ENCODE peak calls at places on chromosome 12, in eight cellular contexts. One of them, this sample, is unnamed.

GRCh38 chr12:45794422-45794821 is 64.9 kb downstream of the ARID2 start:
- DNase-seq in omental fat pad: no peak
- DNase-seq in cerebellar cortex: no peak
- DNase-seq in GM19239: no peak
- DNase-seq in kidney glomerular epithelial cell: no peak
- DNase-seq in central memory CD4-positive, alpha-beta T cell: no peak
- DNase-seq in HFFc6: no peak
- DNase-seq in transverse colon: no peak
- DNase-seq in this sample: no peak

GRCh38 chr12:5260591-5261086 is 171.3 kb upstream of the NTF3 start:
- DNase-seq in omental fat pad: no peak
- DNase-seq in cerebellar cortex: no peak
- DNase-seq in GM19239: no peak
- DNase-seq in kidney glomerular epithelial cell: no peak
- DNase-seq in central memory CD4-positive, alpha-beta T cell: no peak
- DNase-seq in HFFc6: no peak
- DNase-seq in transverse colon: no peak
- DNase-seq in this sample: no peak

GRCh38 chr12:120534703-120535655 is 823 bp downstream of the RNF10 start:
- DNase-seq in omental fat pad: no peak
- DNase-seq in cerebellar cortex: no peak
- DNase-seq in GM19239: no peak
- DNase-seq in kidney glomerular epithelial cell: peak; percentile 29
- DNase-seq in central memory CD4-positive, alpha-beta T cell: peak; percentile 53
- DNase-seq in HFFc6: peak; percentile 70
- DNase-seq in transverse colon: peak; percentile 54
- DNase-seq in this sample: no peak

GRCh38 chr12:124665516-124665915 is 98.1 kb upstream of the NCOR2 start:
- DNase-seq in omental fat pad: no peak
- DNase-seq in cerebellar cortex: no peak
- DNase-seq in GM19239: no peak
- DNase-seq in kidney glomerular epithelial cell: no peak
- DNase-seq in central memory CD4-positive, alpha-beta T cell: no peak
- DNase-seq in HFFc6: peak; percentile 26
- DNase-seq in transverse colon: no peak
- DNase-seq in this sample: no peak

GRCh38 chr12:120962487-120963054 is 15.8 kb upstream of the HNF1A start:
- DNase-seq in omental fat pad: no peak
- DNase-seq in cerebellar cortex: no peak
- DNase-seq in GM19239: no peak
- DNase-seq in kidney glomerular epithelial cell: peak; percentile 10
- DNase-seq in central memory CD4-positive, alpha-beta T cell: no peak
- DNase-seq in HFFc6: peak; percentile 23
- DNase-seq in transverse colon: no peak
- DNase-seq in this sample: no peak

GRCh38 chr12:45216983-45217485 is 1.1 kb downstream of the ANO6 start:
- DNase-seq in omental fat pad: no peak
- DNase-seq in cerebellar cortex: no peak
- DNase-seq in GM19239: no peak
- DNase-seq in kidney glomerular epithelial cell: no peak
- DNase-seq in central memory CD4-positive, alpha-beta T cell: no peak
- DNase-seq in HFFc6: no peak
- DNase-seq in transverse colon: no peak
- DNase-seq in this sample: no peak

GRCh38 chr12:51482808-51483532 is 58.3 kb downstream of the SLC4A8 start:
- DNase-seq in omental fat pad: no peak
- DNase-seq in cerebellar cortex: no peak
- DNase-seq in GM19239: no peak
- DNase-seq in kidney glomerular epithelial cell: no peak
- DNase-seq in central memory CD4-positive, alpha-beta T cell: peak; percentile 11
- DNase-seq in HFFc6: no peak
- DNase-seq in transverse colon: no peak
- DNase-seq in this sample: no peak

GRCh38 chr12:124720687-124721500 is 142.8 kb downstream of the SCARB1 start:
- DNase-seq in omental fat pad: no peak
- DNase-seq in cerebellar cortex: peak; percentile 93
- DNase-seq in GM19239: no peak
- DNase-seq in kidney glomerular epithelial cell: peak; percentile 93
- DNase-seq in central memory CD4-positive, alpha-beta T cell: no peak
- DNase-seq in HFFc6: no peak
- DNase-seq in transverse colon: peak; percentile 39
- DNase-seq in this sample: no peak

GRCh38 chr12:95874452-95874851 is 15.7 kb downstream of the SNRPF start:
- DNase-seq in omental fat pad: no peak
- DNase-seq in cerebellar cortex: no peak
- DNase-seq in GM19239: no peak
- DNase-seq in kidney glomerular epithelial cell: no peak
- DNase-seq in central memory CD4-positive, alpha-beta T cell: no peak
- DNase-seq in HFFc6: no peak
- DNase-seq in transverse colon: no peak
- DNase-seq in this sample: no peak

GRCh38 chr12:110850762-110851161 is 4.0 kb downstream of the CCDC63 start:
- DNase-seq in omental fat pad: no peak
- DNase-seq in cerebellar cortex: no peak
- DNase-seq in GM19239: no peak
- DNase-seq in kidney glomerular epithelial cell: no peak
- DNase-seq in central memory CD4-positive, alpha-beta T cell: no peak
- DNase-seq in HFFc6: no peak
- DNase-seq in transverse colon: no peak
- DNase-seq in this sample: no peak

GRCh38 chr12:27646149-27646548 is 50.1 kb upstream of the REP15 start:
- DNase-seq in omental fat pad: no peak
- DNase-seq in cerebellar cortex: no peak
- DNase-seq in GM19239: no peak
- DNase-seq in kidney glomerular epithelial cell: no peak
- DNase-seq in central memory CD4-positive, alpha-beta T cell: no peak
- DNase-seq in HFFc6: no peak
- DNase-seq in transverse colon: no peak
- DNase-seq in this sample: no peak

GRCh38 chr12:105499223-105499622 is 168.7 kb downstream of the C12orf75 start:
- DNase-seq in omental fat pad: no peak
- DNase-seq in cerebellar cortex: no peak
- DNase-seq in GM19239: no peak
- DNase-seq in kidney glomerular epithelial cell: no peak
- DNase-seq in central memory CD4-positive, alpha-beta T cell: no peak
- DNase-seq in HFFc6: no peak
- DNase-seq in transverse colon: no peak
- DNase-seq in this sample: no peak

GRCh38 chr12:74043343-74043742 is 494.3 kb upstream of the ATXN7L3B start:
- DNase-seq in omental fat pad: no peak
- DNase-seq in cerebellar cortex: no peak
- DNase-seq in GM19239: no peak
- DNase-seq in kidney glomerular epithelial cell: peak; percentile 14
- DNase-seq in central memory CD4-positive, alpha-beta T cell: no peak
- DNase-seq in HFFc6: no peak
- DNase-seq in transverse colon: no peak
- DNase-seq in this sample: no peak

GRCh38 chr12:13204428-13204827 is 7.9 kb downstream of the EMP1 start:
- DNase-seq in omental fat pad: no peak
- DNase-seq in cerebellar cortex: no peak
- DNase-seq in GM19239: no peak
- DNase-seq in kidney glomerular epithelial cell: no peak
- DNase-seq in central memory CD4-positive, alpha-beta T cell: no peak
- DNase-seq in HFFc6: peak; percentile 39
- DNase-seq in transverse colon: no peak
- DNase-seq in this sample: no peak

GRCh38 chr12:48815281-48816110 is 2.8 kb upstream of the CACNB3 start:
- DNase-seq in omental fat pad: no peak
- DNase-seq in cerebellar cortex: peak; percentile 89
- DNase-seq in GM19239: peak; percentile 52
- DNase-seq in kidney glomerular epithelial cell: peak; percentile 55
- DNase-seq in central memory CD4-positive, alpha-beta T cell: no peak
- DNase-seq in HFFc6: peak; percentile 73
- DNase-seq in transverse colon: peak; percentile 87
- DNase-seq in this sample: peak; percentile 33

GRCh38 chr12:52945389-52946232 is 3.3 kb upstream of the KRT18 start:
- DNase-seq in omental fat pad: no peak
- DNase-seq in cerebellar cortex: peak; percentile 73
- DNase-seq in GM19239: no peak
- DNase-seq in kidney glomerular epithelial cell: peak; percentile 96
- DNase-seq in central memory CD4-positive, alpha-beta T cell: no peak
- DNase-seq in HFFc6: peak; percentile 48
- DNase-seq in transverse colon: peak; percentile 44
- DNase-seq in this sample: no peak

GRCh38 chr12:25839470-25839869 is 119.0 kb upstream of the RASSF8 start:
- DNase-seq in omental fat pad: no peak
- DNase-seq in cerebellar cortex: no peak
- DNase-seq in GM19239: no peak
- DNase-seq in kidney glomerular epithelial cell: no peak
- DNase-seq in central memory CD4-positive, alpha-beta T cell: no peak
- DNase-seq in HFFc6: no peak
- DNase-seq in transverse colon: no peak
- DNase-seq in this sample: no peak

GRCh38 chr12:128779901-128780300 is 43.9 kb downstream of the SLC15A4 start:
- DNase-seq in omental fat pad: no peak
- DNase-seq in cerebellar cortex: no peak
- DNase-seq in GM19239: no peak
- DNase-seq in kidney glomerular epithelial cell: no peak
- DNase-seq in central memory CD4-positive, alpha-beta T cell: no peak
- DNase-seq in HFFc6: no peak
- DNase-seq in transverse colon: no peak
- DNase-seq in this sample: no peak

GRCh38 chr12:113068312-113068935 is 11.9 kb downstream of the DTX1 start:
- DNase-seq in omental fat pad: no peak
- DNase-seq in cerebellar cortex: no peak
- DNase-seq in GM19239: no peak
- DNase-seq in kidney glomerular epithelial cell: no peak
- DNase-seq in central memory CD4-positive, alpha-beta T cell: no peak
- DNase-seq in HFFc6: no peak
- DNase-seq in transverse colon: no peak
- DNase-seq in this sample: no peak

GRCh38 chr12:56041579-56042429 is at the start of gene RPS26:
- DNase-seq in omental fat pad: peak; percentile 84
- DNase-seq in cerebellar cortex: peak; percentile 99
- DNase-seq in GM19239: peak; percentile 76
- DNase-seq in kidney glomerular epithelial cell: peak; percentile 97
- DNase-seq in central memory CD4-positive, alpha-beta T cell: peak; percentile 96
- DNase-seq in HFFc6: peak; percentile 99
- DNase-seq in transverse colon: peak; percentile 96
- DNase-seq in this sample: peak; percentile 98

GRCh38 chr12:12611512-12612306 is at the start of gene CREBL2:
- DNase-seq in omental fat pad: peak; percentile 76
- DNase-seq in cerebellar cortex: peak; percentile 95
- DNase-seq in GM19239: peak; percentile 76
- DNase-seq in kidney glomerular epithelial cell: peak; percentile 97
- DNase-seq in central memory CD4-positive, alpha-beta T cell: peak; percentile 89
- DNase-seq in HFFc6: peak; percentile 91
- DNase-seq in transverse colon: peak; percentile 93
- DNase-seq in this sample: peak; percentile 83

GRCh38 chr12:30847259-30847658 is 79.3 kb upstream of the TSPAN11 start:
- DNase-seq in omental fat pad: no peak
- DNase-seq in cerebellar cortex: peak; percentile 62
- DNase-seq in GM19239: no peak
- DNase-seq in kidney glomerular epithelial cell: peak; percentile 49
- DNase-seq in central memory CD4-positive, alpha-beta T cell: peak; percentile 52
- DNase-seq in HFFc6: peak; percentile 73
- DNase-seq in transverse colon: no peak
- DNase-seq in this sample: no peak

GRCh38 chr12:108078428-108078827 is 50.7 kb upstream of the WSCD2 start:
- DNase-seq in omental fat pad: no peak
- DNase-seq in cerebellar cortex: peak; percentile 7
- DNase-seq in GM19239: no peak
- DNase-seq in kidney glomerular epithelial cell: no peak
- DNase-seq in central memory CD4-positive, alpha-beta T cell: no peak
- DNase-seq in HFFc6: no peak
- DNase-seq in transverse colon: no peak
- DNase-seq in this sample: no peak

GRCh38 chr12:7934153-7934552 is 1.8 kb downstream of the SLC2A3 start:
- DNase-seq in omental fat pad: no peak
- DNase-seq in cerebellar cortex: peak; percentile 40
- DNase-seq in GM19239: no peak
- DNase-seq in kidney glomerular epithelial cell: no peak
- DNase-seq in central memory CD4-positive, alpha-beta T cell: no peak
- DNase-seq in HFFc6: no peak
- DNase-seq in transverse colon: no peak
- DNase-seq in this sample: no peak

This sample was measured in ascending aorta.